ENCODE peak calls at places on chromosomes 6 and 20, in six cellular contexts. V is IMR-90, H is trophoblast cell, R is H1, W is H9, X is neuronal stem cell. M is an unnamed sample.
A peak's percentile ranks its signal among the peaks of the same experiment; 100 is the strongest.

GRCh38 chr6:145423936-145424335 is 311.4 kb downstream of the EPM2A start:
- DNase-seq in H (peak; percentile 87), R (no peak), V (no peak), W (no peak), X (no peak), M (no peak)

GRCh38 chr6:154504865-154505449 is 5.5 kb downstream of the CNKSR3 start:
- DNase-seq in R (no peak), V (no peak), H (no peak), X (no peak), W (no peak), M (no peak)

GRCh38 chr20:40720826-40721225 is 31.8 kb upstream of the MAFB start:
- DNase-seq in V (no peak), X (no peak), H (no peak), W (no peak), R (peak; percentile 20), M (no peak)

GRCh38 chr6:43575772-43576551 is at the start of the genes POLH and XPO5:
- DNase-seq in W (peak; percentile 94), V (peak; percentile 88), X (peak; percentile 91), R (peak; percentile 93), H (peak; percentile 96), M (peak; percentile 96)

GRCh38 chr6:143594647-143595046 is 83.1 kb upstream of the PHACTR2 start:
- DNase-seq in H (no peak), W (no peak), X (no peak), R (no peak), V (peak; percentile 85), M (no peak)

GRCh38 chr6:25727028-25727427 is 27.5 kb upstream of the SLC17A4 start:
- DNase-seq in V (no peak), X (no peak), H (no peak), W (no peak), R (no peak), M (no peak)

GRCh38 chr20:7790189-7790588 is 150.1 kb downstream of the HAO1 start:
- DNase-seq in X (no peak), H (no peak), R (no peak), V (no peak), W (no peak), M (no peak)

GRCh38 chr6:4281341-4282293 is 146.2 kb upstream of the ECI2 start:
- DNase-seq in V (peak; percentile 62), W (peak; percentile 69), H (peak; percentile 72), X (peak; percentile 11), R (peak; percentile 61), M (peak; percentile 67)

GRCh38 chr6:3725145-3726015 is 26.1 kb downstream of the PXDC1 start:
- DNase-seq in X (no peak), H (no peak), R (no peak), V (no peak), W (no peak), M (no peak)

GRCh38 chr20:48776306-48776705 is 51.5 kb downstream of the PREX1 start:
- DNase-seq in X (no peak), H (peak; percentile 18), W (no peak), R (no peak), V (peak; percentile 43), M (no peak)

GRCh38 chr6:156890627-156891300 is 113.6 kb downstream of the ARID1B start:
- DNase-seq in W (no peak), R (no peak), X (no peak), V (peak; percentile 13), H (no peak), M (no peak)

GRCh38 chr6:169963581-169964297 is 212.3 kb downstream of the ERMARD start:
- DNase-seq in V (no peak), W (peak; percentile 27), X (no peak), R (no peak), H (peak; percentile 75), M (no peak)

GRCh38 chr6:45714795-45715507 is 300.7 kb downstream of the CLIC5 start:
- DNase-seq in X (peak; percentile 74), W (peak; percentile 77), H (peak; percentile 76), R (peak; percentile 49), V (peak; percentile 91), M (peak; percentile 92)

GRCh38 chr6:40586800-40587201 is 363 bp downstream of the LRFN2 start:
- DNase-seq in R (peak; percentile 52), W (no peak), H (no peak), X (no peak), V (no peak), M (no peak)

GRCh38 chr20:32972181-32973076 is 31.8 kb downstream of the SUN5 start:
- DNase-seq in V (no peak), W (peak; percentile 47), R (peak; percentile 46), H (peak; percentile 18), X (no peak), M (peak; percentile 69)

GRCh38 chr20:33674294-33675126 is at the start of gene NECAB3:
- DNase-seq in V (peak; percentile 59), W (peak; percentile 85), X (peak; percentile 80), R (peak; percentile 87), H (peak; percentile 82), M (peak; percentile 78)

GRCh38 chr6:158284340-158285210 is 27.7 kb upstream of the TULP4 start:
- DNase-seq in V (peak; percentile 98), R (no peak), X (peak; percentile 15), W (peak; percentile 51), H (no peak), M (peak; percentile 51)

GRCh38 chr6:42007286-42007685 is 43.0 kb upstream of the TAF8 start:
- DNase-seq in R (no peak), H (no peak), X (no peak), V (no peak), W (no peak), M (no peak)

GRCh38 chr6:129744201-129744879 is 34.4 kb upstream of the ARHGAP18 start:
- DNase-seq in W (no peak), H (no peak), V (peak; percentile 93), R (no peak), X (no peak), M (peak; percentile 78)
- H3K18ac ChIP-seq in W (no peak overlapping the region), H (no peak overlapping the region), V (peak overlapping the region; percentile 84), R (no peak overlapping the region), X (no peak overlapping the region), M (no peak overlapping the region)

GRCh38 chr6:79628466-79629288 is 2.5 kb upstream of the SH3BGRL2 start:
- DNase-seq in X (no peak), W (no peak), H (peak; percentile 68), R (no peak), V (no peak), M (no peak)

GRCh38 chr6:79627422-79627821 is 3.7 kb upstream of the SH3BGRL2 start:
- DNase-seq in R (no peak), H (no peak), X (no peak), W (no peak), V (no peak), M (no peak)

GRCh38 chr6:79622353-79622752 is 8.8 kb upstream of the SH3BGRL2 start:
- DNase-seq in V (no peak), H (no peak), W (no peak), X (no peak), R (no peak), M (no peak)

GRCh38 chr6:79621579-79621978 is 9.6 kb upstream of the SH3BGRL2 start:
- DNase-seq in R (no peak), H (no peak), W (no peak), V (no peak), X (no peak), M (no peak)

GRCh38 chr6:79625746-79626145 is 5.4 kb upstream of the SH3BGRL2 start:
- DNase-seq in V (no peak), H (no peak), W (no peak), R (no peak), X (no peak), M (no peak)
- H3K18ac ChIP-seq in V (no peak overlapping the region), H (no peak overlapping the region), W (no peak overlapping the region), R (no peak overlapping the region), X (no peak overlapping the region), M (no peak overlapping the region)

GRCh38 chr6:71289039-71289801 is 609 bp downstream of the OGFRL1 start:
- DNase-seq in H (peak; percentile 40), W (peak; percentile 43), R (peak; percentile 70), V (no peak), X (peak; percentile 5), M (peak; percentile 51)

GRCh38 chr6:71288228-71289038 is at the start of gene OGFRL1:
- DNase-seq in H (peak; percentile 78), X (peak; percentile 66), V (peak; percentile 53), W (peak; percentile 63), R (peak; percentile 72), M (peak; percentile 77)

GRCh38 chr6:71289802-71290175 is 1.2 kb downstream of the OGFRL1 start:
- DNase-seq in H (no peak), X (no peak), W (no peak), V (no peak), R (no peak), M (no peak)

GRCh38 chr6:71287038-71287437 is 1.6 kb upstream of the OGFRL1 start:
- DNase-seq in W (no peak), V (peak; percentile 11), H (peak; percentile 16), X (no peak), R (no peak), M (no peak)

GRCh38 chr6:71287926-71288227 is 734 bp upstream of the OGFRL1 start:
- DNase-seq in W (no peak), V (no peak), R (no peak), H (no peak), X (peak; percentile 3), M (no peak)
- H3K18ac ChIP-seq in W (no peak overlapping the region), V (peak overlapping the region; percentile 63), R (peak overlapping the region; percentile 13), H (no peak overlapping the region), X (no peak overlapping the region), M (no peak overlapping the region)

DNA sequence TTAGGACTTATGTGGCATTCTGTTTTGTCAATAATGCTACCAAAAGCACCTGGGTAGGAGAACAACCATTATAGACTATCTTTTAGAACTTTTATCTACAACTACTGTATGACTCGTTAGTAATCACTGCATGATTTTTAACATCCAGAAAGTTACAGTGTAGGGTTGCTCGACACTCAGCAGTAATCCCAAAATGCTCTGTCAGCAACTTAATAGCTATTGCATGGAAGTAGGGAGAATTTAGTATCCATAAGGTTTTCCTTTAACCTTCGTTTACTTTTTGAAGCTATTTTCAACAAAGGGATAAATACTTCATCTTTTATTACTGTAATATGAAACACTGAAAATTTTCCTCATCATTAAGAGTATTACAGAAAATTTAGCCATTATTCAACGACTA is 309.5 kb downstream of the RNGTT start:
- DNase-seq in R (no peak), H (no peak), V (peak; percentile 9), W (no peak), X (no peak), M (no peak)
- H3K18ac ChIP-seq in R (no peak overlapping the region), H (no peak overlapping the region), V (no peak overlapping the region), W (no peak overlapping the region), X (no peak overlapping the region), M (no peak overlapping the region)